ENCODE peak calls at places on chromosomes 6 and 20, in five cellular contexts. Q is HFFc6, P is neural progenitor cell, Z is progenitor cell of endocrine pancreas, I is GM20000. T is an unnamed sample.
A peak's percentile ranks its signal among the peaks of the same experiment; 100 is the strongest.

GRCh38 chr6:35583893-35584688 is 71.4 kb upstream of the TULP1 start:
- DNase-seq in Q (peak; percentile 54), P (peak; percentile 79), Z (peak; percentile 55), I (peak; percentile 48), T (peak; percentile 53)

GRCh38 chr20:64116541-64117423 is 9.4 kb upstream of the NPBWR2 start:
- DNase-seq in Q (no peak), P (no peak), Z (no peak), I (no peak), T (no peak)

GRCh38 chr6:77017537-77017936 is 445.8 kb downstream of the HTR1B start:
- DNase-seq in Q (no peak), P (no peak), Z (no peak), I (no peak), T (no peak)

GRCh38 chr6:44247338-44248302 is 719 bp downstream of the HSP90AB1 start:
- DNase-seq in Q (peak; percentile 58), P (peak; percentile 63), Z (peak; percentile 39), I (peak; percentile 73), T (no peak)

GRCh38 chr6:335572-335971 is 43.3 kb downstream of the DUSP22 start:
- DNase-seq in Q (no peak), P (peak; percentile 50), Z (no peak), I (no peak), T (no peak)

GRCh38 chr20:14720251-14720650 is 382.8 kb upstream of the FLRT3 start:
- DNase-seq in Q (no peak), P (no peak), Z (no peak), I (no peak), T (no peak)

GRCh38 chr6:149934249-149935156 is 7.3 kb upstream of the ULBP2 start:
- DNase-seq in Q (peak; percentile 79), P (peak; percentile 68), Z (no peak), I (peak; percentile 61), T (peak; percentile 45)

GRCh38 chr6:44051516-44051915 is 75.7 kb downstream of the MRPL14 start:
- DNase-seq in Q (peak; percentile 76), P (no peak), Z (no peak), I (no peak), T (no peak)

GRCh38 chr20:32189691-32190607 is 17.6 kb downstream of the PLAGL2 start:
- DNase-seq in Q (no peak), P (peak; percentile 90), Z (peak; percentile 66), I (peak; percentile 64), T (peak; percentile 48)

DNA sequence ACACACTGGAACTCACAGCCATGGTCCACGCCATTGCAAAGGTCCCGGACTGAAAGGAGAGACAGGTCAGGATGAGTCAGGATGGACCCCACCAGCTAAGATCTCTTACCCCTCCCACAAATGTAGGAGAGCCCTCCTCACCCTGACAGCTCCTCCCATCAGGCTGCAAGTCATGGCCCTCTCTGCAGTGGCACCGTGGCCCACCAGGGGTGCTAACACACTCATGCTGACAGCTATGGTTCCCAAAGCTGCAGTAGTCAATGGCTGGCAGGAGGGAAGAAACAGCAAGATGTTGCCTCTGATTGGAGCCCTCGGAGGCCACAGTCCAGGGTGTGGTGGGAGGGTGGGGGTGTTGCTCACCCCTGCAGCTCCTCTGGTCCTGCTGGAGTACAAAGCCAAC is 5.7 kb upstream of the RBPJL start:
- DNase-seq in Q (peak; percentile 32), P (peak; percentile 68), Z (peak; percentile 43), I (peak; percentile 68), T (peak; percentile 48)
- TF ChIP-seq CTCF in Q (peak; percentile 63), P (peak; percentile 53), Z (peak; percentile 62), I (peak; percentile 26), T (peak; percentile 41)

DNA sequence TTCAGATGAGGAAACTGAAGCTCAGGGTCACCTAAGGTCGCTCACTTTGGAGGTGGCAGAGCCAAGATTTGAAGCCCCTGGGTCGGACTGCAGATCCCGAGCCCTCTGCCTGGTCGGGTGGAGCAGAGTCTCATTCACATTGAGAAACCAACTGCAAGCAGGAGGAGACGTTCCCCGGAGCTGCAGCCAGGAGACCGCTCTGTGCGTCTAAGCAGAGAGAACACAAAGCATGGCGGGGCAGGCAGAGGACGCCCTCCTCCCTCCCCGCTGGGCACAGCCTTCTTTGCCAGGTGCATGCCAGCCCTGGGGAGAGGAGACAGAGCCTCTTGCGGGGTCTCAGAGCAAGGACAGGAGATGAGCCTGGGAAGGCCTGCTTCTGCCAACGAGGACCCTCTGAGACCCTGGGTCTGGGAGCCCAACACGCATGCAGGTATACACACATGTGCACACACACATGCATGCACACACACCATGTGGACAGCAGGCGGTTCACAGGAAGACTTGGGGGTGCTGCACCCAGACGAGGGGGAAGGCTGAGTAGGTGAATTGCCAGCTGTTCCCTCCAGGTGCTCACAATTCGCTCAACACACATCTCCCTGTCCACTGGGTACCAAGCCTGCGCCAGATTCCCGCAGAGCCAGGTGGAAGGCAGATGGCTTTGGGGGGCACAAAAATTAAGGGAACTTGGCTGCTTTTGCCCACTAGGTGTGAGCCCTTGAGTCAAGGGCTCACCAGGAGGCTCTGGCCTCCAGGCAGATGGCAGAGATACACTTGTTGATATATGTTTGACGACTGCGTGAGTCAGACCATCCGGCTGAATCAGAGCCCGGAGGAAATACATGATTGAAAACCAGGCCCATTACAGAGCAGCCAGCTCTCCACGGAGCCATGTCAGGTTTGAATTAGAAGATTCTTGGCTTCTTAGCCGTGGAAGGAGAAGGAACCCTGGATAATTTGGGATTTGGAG is 5.5 kb upstream of the NTSR1 start:
- DNase-seq in Q (peak; percentile 94), P (no peak), Z (no peak), I (no peak), T (no peak)
- TF ChIP-seq CTCF in Q (peak; percentile 76), P (no peak), Z (no peak), I (no peak), T (no peak)

GRCh38 chr6:167815296-167815980 is 11.3 kb upstream of the AFDN start:
- DNase-seq in Q (no peak), P (no peak), Z (no peak), I (no peak), T (no peak)
- TF ChIP-seq CTCF in Q (no peak), P (no peak), Z (no peak), I (no peak), T (no peak)

GRCh38 chr6:155582016-155582991 is 126.7 kb upstream of the NOX3 start:
- DNase-seq in Q (no peak), P (no peak), Z (no peak), I (no peak), T (no peak)

GRCh38 chr6:155583997-155584396 is 128.4 kb upstream of the NOX3 start:
- DNase-seq in Q (no peak), P (no peak), Z (no peak), I (no peak), T (no peak)

GRCh38 chr6:155586036-155586557 is 130.5 kb upstream of the NOX3 start:
- DNase-seq in Q (no peak), P (no peak), Z (no peak), I (no peak), T (no peak)

GRCh38 chr6:155580904-155581303 is 125.3 kb upstream of the NOX3 start:
- DNase-seq in Q (no peak), P (no peak), Z (no peak), I (no peak), T (no peak)
- TF ChIP-seq CTCF in Q (peak; percentile 49), P (peak; percentile 21), Z (no peak), I (no peak), T (no peak)

DNA sequence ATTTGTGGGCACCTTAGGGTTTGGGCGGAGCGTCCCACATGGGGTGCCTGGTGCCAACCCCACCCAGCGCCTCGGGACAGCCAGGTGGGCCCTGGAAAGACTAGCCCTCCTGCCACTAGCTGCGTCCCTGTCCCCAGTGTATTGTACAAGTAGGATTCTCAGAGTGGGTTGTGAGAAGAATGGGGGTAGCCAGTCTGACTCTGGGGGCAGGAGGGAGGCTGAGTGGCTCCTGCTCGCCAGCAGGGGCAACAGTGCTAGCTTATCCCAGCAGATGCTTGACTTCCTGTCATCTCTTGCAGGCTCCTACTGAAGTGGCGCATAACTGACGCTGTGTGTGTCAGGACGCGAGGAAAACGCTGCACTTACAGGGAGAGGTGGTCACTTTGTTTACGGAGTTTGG is 9.3 kb downstream of the PSMA7 start:
- DNase-seq in Q (no peak), P (no peak), Z (no peak), I (no peak), T (no peak)
- TF ChIP-seq CTCF in Q (peak; percentile 35), P (peak; percentile 4), Z (no peak), I (no peak), T (no peak)

GRCh38 chr6:166763606-166764472 is 136.8 kb upstream of the RPS6KA2 start:
- DNase-seq in Q (no peak), P (no peak), Z (no peak), I (no peak), T (no peak)
- TF ChIP-seq CTCF in Q (no peak), P (no peak), Z (no peak), I (no peak), T (no peak)

DNA sequence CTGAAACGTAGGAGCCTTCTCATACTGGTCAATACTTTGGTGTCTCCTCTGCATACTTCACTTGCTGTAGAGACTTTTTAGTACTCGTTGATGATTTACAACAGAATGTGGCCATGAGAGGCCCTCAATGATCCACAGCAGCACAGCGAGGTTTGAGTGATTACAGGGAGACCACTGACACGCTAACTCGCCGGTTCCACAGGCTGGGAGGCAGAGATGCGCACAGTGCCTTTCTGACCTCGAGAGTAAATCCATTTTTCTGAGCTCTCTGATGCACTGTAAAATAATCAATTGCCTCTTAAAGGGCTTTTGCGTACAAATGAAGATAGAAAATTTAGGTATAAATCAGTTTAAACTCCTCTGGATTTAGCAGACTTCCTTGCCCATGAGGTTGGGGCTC is 56.2 kb upstream of the TBC1D7 start:
- DNase-seq in Q (no peak), P (no peak), Z (no peak), I (no peak), T (no peak)
- TF ChIP-seq CTCF in Q (no peak), P (no peak), Z (no peak), I (no peak), T (no peak)

GRCh38 chr6:37314117-37314802 is 39.5 kb upstream of the RNF8 start:
- DNase-seq in Q (no peak), P (no peak), Z (no peak), I (no peak), T (no peak)

GRCh38 chr6:37313698-37314097 is 40.1 kb upstream of the RNF8 start:
- DNase-seq in Q (no peak), P (no peak), Z (no peak), I (no peak), T (no peak)

GRCh38 chr6:37316071-37316470 is 37.7 kb upstream of the RNF8 start:
- DNase-seq in Q (no peak), P (no peak), Z (no peak), I (no peak), T (no peak)

GRCh38 chr6:37317312-37318038 is 36.3 kb upstream of the RNF8 start:
- DNase-seq in Q (no peak), P (no peak), Z (no peak), I (no peak), T (no peak)

DNA sequence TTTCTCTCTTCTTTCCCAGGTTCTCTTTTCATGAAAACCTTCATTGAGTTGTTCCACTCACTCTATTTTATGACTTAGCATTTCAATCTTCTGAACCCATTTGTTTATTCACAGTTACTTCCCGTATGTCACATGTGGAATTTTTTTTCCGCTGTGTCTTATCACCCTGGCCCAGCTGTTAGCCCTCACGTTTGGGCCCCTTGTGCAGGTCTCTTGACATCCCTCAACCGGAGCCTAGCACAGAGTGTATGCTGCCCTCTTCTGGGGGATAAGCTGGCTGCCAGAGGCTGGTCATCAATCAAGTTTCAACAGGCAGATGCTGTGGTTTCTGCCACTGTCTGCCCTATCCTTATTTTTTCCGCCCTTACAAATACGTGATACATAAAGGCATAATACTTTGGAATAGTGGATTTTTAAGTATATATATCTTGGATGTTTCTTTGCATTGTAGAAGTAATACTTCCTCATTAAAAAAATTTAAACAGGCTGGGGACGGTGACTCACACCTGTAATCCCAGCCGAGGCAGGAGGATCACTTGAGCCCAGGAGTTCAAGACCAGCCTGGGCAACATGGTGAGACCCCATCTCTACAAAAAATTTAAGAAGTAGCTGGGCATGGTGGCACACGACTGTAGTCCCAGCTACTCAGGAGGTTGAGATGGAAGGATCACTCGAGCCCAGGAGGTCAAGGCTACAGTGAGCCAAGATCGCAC is 38.8 kb upstream of the RNF8 start:
- DNase-seq in Q (no peak), P (peak; percentile 59), Z (no peak), I (peak; percentile 59), T (peak; percentile 62)
- TF ChIP-seq CTCF in Q (peak; percentile 74), P (peak; percentile 62), Z (peak; percentile 56), I (peak; percentile 79), T (peak; percentile 63)

T was measured in GM10248.